ENCODE peak calls at places on chromosomes 13 and 19, in five cellular contexts. One of them, this sample, is unnamed.

GRCh38 chr13:37869506-37869755 is 141 bp downstream of the TRPC4 start:
- ATAC-seq in RWPE2: peak; percentile 24
- ATAC-seq in activated CD8-positive, alpha-beta memory T cell treated with anti-CD3 and anti-CD28 coated beads, Interleukin-2, amount 10 ng/mL, durations not matched to agents 7 days and 5 days: no peak
- ATAC-seq in foreskin keratinocyte: peak; percentile 36
- ATAC-seq in HCT116: no peak
- ATAC-seq in this sample: no peak

GRCh38 chr13:94416454-94417080 is 62.9 kb downstream of the DCT start:
- ATAC-seq in HCT116: peak; percentile 93
- ATAC-seq in RWPE2: no peak
- ATAC-seq in foreskin keratinocyte: peak; percentile 23
- ATAC-seq in activated CD8-positive, alpha-beta memory T cell treated with anti-CD3 and anti-CD28 coated beads, Interleukin-2, amount 10 ng/mL, durations not matched to agents 7 days and 5 days: no peak
- ATAC-seq in this sample: no peak

GRCh38 chr19:19304186-19304975 is 15.9 kb downstream of the SUGP1 start:
- ATAC-seq in RWPE2: no peak
- ATAC-seq in foreskin keratinocyte: no peak
- ATAC-seq in activated CD8-positive, alpha-beta memory T cell treated with anti-CD3 and anti-CD28 coated beads, Interleukin-2, amount 10 ng/mL, durations not matched to agents 7 days and 5 days: no peak
- ATAC-seq in HCT116: no peak
- ATAC-seq in this sample: no peak

GRCh38 chr13:25807562-25807961 is 244.3 kb downstream of the SHISA2 start:
- ATAC-seq in RWPE2: no peak
- ATAC-seq in foreskin keratinocyte: no peak
- ATAC-seq in HCT116: no peak
- ATAC-seq in activated CD8-positive, alpha-beta memory T cell treated with anti-CD3 and anti-CD28 coated beads, Interleukin-2, amount 10 ng/mL, durations not matched to agents 7 days and 5 days: no peak
- ATAC-seq in this sample: no peak

GRCh38 chr19:6417713-6418561 is 6.7 kb downstream of the KHSRP start:
- ATAC-seq in foreskin keratinocyte: no peak
- ATAC-seq in HCT116: peak; percentile 68
- ATAC-seq in activated CD8-positive, alpha-beta memory T cell treated with anti-CD3 and anti-CD28 coated beads, Interleukin-2, amount 10 ng/mL, durations not matched to agents 7 days and 5 days: no peak
- ATAC-seq in RWPE2: no peak
- ATAC-seq in this sample: no peak

GRCh38 chr19:18733196-18733647 is 49.7 kb downstream of the CRTC1 start:
- ATAC-seq in HCT116: no peak
- ATAC-seq in RWPE2: no peak
- ATAC-seq in foreskin keratinocyte: no peak
- ATAC-seq in activated CD8-positive, alpha-beta memory T cell treated with anti-CD3 and anti-CD28 coated beads, Interleukin-2, amount 10 ng/mL, durations not matched to agents 7 days and 5 days: no peak
- ATAC-seq in this sample: no peak

GRCh38 chr19:33781996-33782395 is 14.7 kb upstream of the KCTD15 start:
- ATAC-seq in activated CD8-positive, alpha-beta memory T cell treated with anti-CD3 and anti-CD28 coated beads, Interleukin-2, amount 10 ng/mL, durations not matched to agents 7 days and 5 days: no peak
- ATAC-seq in HCT116: no peak
- ATAC-seq in RWPE2: no peak
- ATAC-seq in foreskin keratinocyte: no peak
- ATAC-seq in this sample: no peak

GRCh38 chr13:77360032-77360431 is 33.1 kb upstream of the MYCBP2 start:
- ATAC-seq in HCT116: no peak
- ATAC-seq in RWPE2: no peak
- ATAC-seq in activated CD8-positive, alpha-beta memory T cell treated with anti-CD3 and anti-CD28 coated beads, Interleukin-2, amount 10 ng/mL, durations not matched to agents 7 days and 5 days: no peak
- ATAC-seq in foreskin keratinocyte: no peak
- ATAC-seq in this sample: peak; percentile 89

GRCh38 chr13:26037302-26037701 is 14.5 kb downstream of the SHISA2 start:
- ATAC-seq in RWPE2: no peak
- ATAC-seq in foreskin keratinocyte: peak; percentile 45
- ATAC-seq in HCT116: peak; percentile 91
- ATAC-seq in activated CD8-positive, alpha-beta memory T cell treated with anti-CD3 and anti-CD28 coated beads, Interleukin-2, amount 10 ng/mL, durations not matched to agents 7 days and 5 days: no peak
- ATAC-seq in this sample: no peak

GRCh38 chr19:50511069-50511822 is at the start of gene JOSD2:
- ATAC-seq in RWPE2: peak; percentile 94
- ATAC-seq in foreskin keratinocyte: peak; percentile 90
- ATAC-seq in activated CD8-positive, alpha-beta memory T cell treated with anti-CD3 and anti-CD28 coated beads, Interleukin-2, amount 10 ng/mL, durations not matched to agents 7 days and 5 days: peak; percentile 95
- ATAC-seq in HCT116: peak; percentile 93
- ATAC-seq in this sample: peak; percentile 92

This sample was measured in stimulated activated memory B cell treated with anti-CD40 and anti-IgM and Interleukin-4, amounts not matched to agents 10 μg/mL and 1 μg/mL and 100 μg/mL, for 72 hours.